ENCODE peak calls at places on chromosomes 16 and 17, in seven cellular contexts. One of them, this sample, is unnamed.

GRCh38 chr16:66248096-66248495 is 118.4 kb upstream of the CDH5 start:
- DNase-seq in lung: peak; percentile 60
- DNase-seq in left ventricle myocardium inferior: peak; percentile 81
- DNase-seq in suprapubic skin: no peak
- DNase-seq in left lung: no peak
- DNase-seq in heart left ventricle: peak; percentile 83
- DNase-seq in ascending aorta: no peak
- DNase-seq in this sample: peak; percentile 86

GRCh38 chr17:61560071-61560470 is 30.9 kb downstream of the NACA2 start:
- DNase-seq in lung: no peak
- DNase-seq in left ventricle myocardium inferior: no peak
- DNase-seq in suprapubic skin: no peak
- DNase-seq in left lung: no peak
- DNase-seq in heart left ventricle: no peak
- DNase-seq in ascending aorta: no peak
- DNase-seq in this sample: no peak

GRCh38 chr17:83171661-83172060 is 92.3 kb downstream of the METRNL start:
- DNase-seq in lung: peak; percentile 23
- DNase-seq in left ventricle myocardium inferior: no peak
- DNase-seq in suprapubic skin: no peak
- DNase-seq in left lung: peak; percentile 72
- DNase-seq in heart left ventricle: no peak
- DNase-seq in ascending aorta: no peak
- DNase-seq in this sample: no peak

GRCh38 chr16:76035689-76036088 is 241.5 kb upstream of the CNTNAP4 start:
- DNase-seq in lung: no peak
- DNase-seq in left ventricle myocardium inferior: no peak
- DNase-seq in suprapubic skin: no peak
- DNase-seq in left lung: no peak
- DNase-seq in heart left ventricle: no peak
- DNase-seq in ascending aorta: no peak
- DNase-seq in this sample: no peak

GRCh38 chr17:44333371-44333770 is 8.7 kb upstream of the SLC25A39 start:
- DNase-seq in lung: no peak
- DNase-seq in left ventricle myocardium inferior: no peak
- DNase-seq in suprapubic skin: no peak
- DNase-seq in left lung: no peak
- DNase-seq in heart left ventricle: no peak
- DNase-seq in ascending aorta: no peak
- DNase-seq in this sample: no peak

GRCh38 chr16:84141143-84141670 is 3.8 kb downstream of the HSDL1 start:
- DNase-seq in lung: no peak
- DNase-seq in left ventricle myocardium inferior: no peak
- DNase-seq in suprapubic skin: no peak
- DNase-seq in left lung: no peak
- DNase-seq in heart left ventricle: no peak
- DNase-seq in ascending aorta: no peak
- DNase-seq in this sample: no peak

GRCh38 chr17:80018917-80019651 is 16.6 kb downstream of the TBC1D16 start:
- DNase-seq in lung: no peak
- DNase-seq in left ventricle myocardium inferior: no peak
- DNase-seq in suprapubic skin: no peak
- DNase-seq in left lung: no peak
- DNase-seq in heart left ventricle: no peak
- DNase-seq in ascending aorta: no peak
- DNase-seq in this sample: no peak

GRCh38 chr17:14245002-14245401 is 8.3 kb upstream of the CDRT15 start:
- DNase-seq in lung: no peak
- DNase-seq in left ventricle myocardium inferior: no peak
- DNase-seq in suprapubic skin: no peak
- DNase-seq in left lung: no peak
- DNase-seq in heart left ventricle: no peak
- DNase-seq in ascending aorta: no peak
- DNase-seq in this sample: no peak

GRCh38 chr17:81513669-81514484 is 1.3 kb upstream of the ACTG1 start:
- DNase-seq in lung: peak; percentile 60
- DNase-seq in left ventricle myocardium inferior: peak; percentile 75
- DNase-seq in suprapubic skin: peak; percentile 92
- DNase-seq in left lung: peak; percentile 92
- DNase-seq in heart left ventricle: peak; percentile 83
- DNase-seq in ascending aorta: no peak
- DNase-seq in this sample: peak; percentile 67

GRCh38 chr16:72099377-72099818 is 5.8 kb downstream of the DHX38 start:
- DNase-seq in lung: peak; percentile 37
- DNase-seq in left ventricle myocardium inferior: no peak
- DNase-seq in suprapubic skin: no peak
- DNase-seq in left lung: no peak
- DNase-seq in heart left ventricle: no peak
- DNase-seq in ascending aorta: no peak
- DNase-seq in this sample: no peak

GRCh38 chr17:67322039-67322787 is 44.2 kb downstream of the PSMD12 start:
- DNase-seq in lung: no peak
- DNase-seq in left ventricle myocardium inferior: no peak
- DNase-seq in suprapubic skin: no peak
- DNase-seq in left lung: no peak
- DNase-seq in heart left ventricle: no peak
- DNase-seq in ascending aorta: no peak
- DNase-seq in this sample: no peak

GRCh38 chr17:11240841-11241610 is at the start of gene SHISA6:
- DNase-seq in lung: no peak
- DNase-seq in left ventricle myocardium inferior: no peak
- DNase-seq in suprapubic skin: peak; percentile 77
- DNase-seq in left lung: no peak
- DNase-seq in heart left ventricle: no peak
- DNase-seq in ascending aorta: no peak
- DNase-seq in this sample: no peak

GRCh38 chr17:18970582-18971480 is 18.9 kb downstream of the SLC5A10 start:
- DNase-seq in lung: no peak
- DNase-seq in left ventricle myocardium inferior: no peak
- DNase-seq in suprapubic skin: no peak
- DNase-seq in left lung: no peak
- DNase-seq in heart left ventricle: no peak
- DNase-seq in ascending aorta: no peak
- DNase-seq in this sample: no peak

GRCh38 chr17:2189231-2189630 is 114.4 kb downstream of the SMG6 start:
- DNase-seq in lung: no peak
- DNase-seq in left ventricle myocardium inferior: no peak
- DNase-seq in suprapubic skin: no peak
- DNase-seq in left lung: no peak
- DNase-seq in heart left ventricle: peak; percentile 45
- DNase-seq in ascending aorta: no peak
- DNase-seq in this sample: no peak

GRCh38 chr16:27434141-27435051 is 32.4 kb downstream of the IL21R start:
- DNase-seq in lung: peak; percentile 6
- DNase-seq in left ventricle myocardium inferior: no peak
- DNase-seq in suprapubic skin: peak; percentile 69
- DNase-seq in left lung: no peak
- DNase-seq in heart left ventricle: no peak
- DNase-seq in ascending aorta: no peak
- DNase-seq in this sample: no peak

GRCh38 chr16:72464052-72464451 is 292.1 kb upstream of the PMFBP1 start:
- DNase-seq in lung: no peak
- DNase-seq in left ventricle myocardium inferior: no peak
- DNase-seq in suprapubic skin: no peak
- DNase-seq in left lung: no peak
- DNase-seq in heart left ventricle: no peak
- DNase-seq in ascending aorta: no peak
- DNase-seq in this sample: no peak

DNA sequence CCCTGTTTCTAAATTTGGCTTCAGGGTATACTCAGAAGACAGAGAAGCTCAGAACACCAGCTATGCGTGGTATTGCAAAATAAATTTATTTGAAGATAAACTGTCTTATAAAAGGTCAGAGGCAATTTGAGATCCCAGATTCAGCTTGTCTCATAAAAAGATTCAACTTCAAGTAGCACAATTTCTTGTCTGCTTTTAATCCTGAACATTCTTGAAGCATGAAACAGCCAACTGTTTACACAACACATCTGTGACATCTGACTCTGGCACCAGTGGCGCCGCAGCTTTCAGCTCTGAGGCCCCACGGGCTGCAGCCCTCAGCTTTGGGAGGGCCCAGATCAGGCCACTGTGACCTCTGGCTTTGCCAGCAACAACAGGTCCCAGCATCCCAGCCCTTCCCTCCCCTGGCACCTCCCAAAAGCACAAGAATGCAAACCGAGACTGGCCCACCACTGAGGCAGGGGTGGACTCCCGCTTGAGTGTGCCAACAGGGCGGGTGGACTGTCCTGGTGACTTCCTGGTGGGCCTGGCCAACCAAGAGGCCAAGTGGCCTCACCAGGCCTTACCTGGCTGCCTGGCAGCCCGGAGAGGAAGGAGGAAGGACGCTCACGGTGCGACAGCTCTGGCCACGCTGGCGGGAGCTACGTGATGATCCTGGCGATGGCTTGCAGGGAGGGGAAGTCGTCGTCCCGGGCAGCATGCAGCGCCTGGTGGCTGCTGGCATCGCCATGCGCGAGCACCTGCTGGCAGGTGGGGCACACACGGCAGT is 8.0 kb downstream of the SYNGR3 start:
- DNase-seq in lung: no peak
- DNase-seq in left ventricle myocardium inferior: no peak
- DNase-seq in suprapubic skin: no peak
- DNase-seq in left lung: no peak
- DNase-seq in heart left ventricle: no peak
- DNase-seq in ascending aorta: no peak
- DNase-seq in this sample: no peak
- H3K27ac ChIP-seq in lung: no peak overlapping the region
- H3K27ac ChIP-seq in left ventricle myocardium inferior: no peak overlapping the region
- H3K27ac ChIP-seq in suprapubic skin: no peak overlapping the region
- H3K27ac ChIP-seq in left lung: no peak overlapping the region
- H3K27ac ChIP-seq in heart left ventricle: peak overlapping the region; percentile 43
- H3K27ac ChIP-seq in ascending aorta: no peak overlapping the region
- H3K27ac ChIP-seq in this sample: no peak overlapping the region

GRCh38 chr17:50149099-50149424 is 1.4 kb downstream of the PPP1R9B start:
- DNase-seq in lung: no peak
- DNase-seq in left ventricle myocardium inferior: no peak
- DNase-seq in suprapubic skin: no peak
- DNase-seq in left lung: no peak
- DNase-seq in heart left ventricle: no peak
- DNase-seq in ascending aorta: no peak
- DNase-seq in this sample: no peak

GRCh38 chr17:50146927-50147640 is 3.4 kb downstream of the PPP1R9B start:
- DNase-seq in lung: no peak
- DNase-seq in left ventricle myocardium inferior: no peak
- DNase-seq in suprapubic skin: no peak
- DNase-seq in left lung: peak; percentile 62
- DNase-seq in heart left ventricle: no peak
- DNase-seq in ascending aorta: no peak
- DNase-seq in this sample: peak; percentile 89

GRCh38 chr17:50149425-50150353 is 788 bp downstream of the PPP1R9B start:
- DNase-seq in lung: peak; percentile 60
- DNase-seq in left ventricle myocardium inferior: peak; percentile 66
- DNase-seq in suprapubic skin: no peak
- DNase-seq in left lung: peak; percentile 96
- DNase-seq in heart left ventricle: peak; percentile 83
- DNase-seq in ascending aorta: no peak
- DNase-seq in this sample: no peak

GRCh38 chr17:50147841-50148225 is 2.6 kb downstream of the PPP1R9B start:
- DNase-seq in lung: no peak
- DNase-seq in left ventricle myocardium inferior: no peak
- DNase-seq in suprapubic skin: no peak
- DNase-seq in left lung: peak; percentile 83
- DNase-seq in heart left ventricle: peak; percentile 74
- DNase-seq in ascending aorta: no peak
- DNase-seq in this sample: no peak

GRCh38 chr17:50148226-50149098 is 2.0 kb downstream of the PPP1R9B start:
- DNase-seq in lung: peak; percentile 71
- DNase-seq in left ventricle myocardium inferior: peak; percentile 53
- DNase-seq in suprapubic skin: no peak
- DNase-seq in left lung: peak; percentile 93
- DNase-seq in heart left ventricle: peak; percentile 65
- DNase-seq in ascending aorta: peak; percentile 52
- DNase-seq in this sample: peak; percentile 90
- TF ChIP-seq CTCF in lung: no peak
- TF ChIP-seq CTCF in left ventricle myocardium inferior: no peak
- TF ChIP-seq CTCF in suprapubic skin: no peak
- TF ChIP-seq CTCF in left lung: no peak
- TF ChIP-seq CTCF in heart left ventricle: no peak
- TF ChIP-seq CTCF in ascending aorta: no peak
- TF ChIP-seq CTCF in this sample: no peak

DNA sequence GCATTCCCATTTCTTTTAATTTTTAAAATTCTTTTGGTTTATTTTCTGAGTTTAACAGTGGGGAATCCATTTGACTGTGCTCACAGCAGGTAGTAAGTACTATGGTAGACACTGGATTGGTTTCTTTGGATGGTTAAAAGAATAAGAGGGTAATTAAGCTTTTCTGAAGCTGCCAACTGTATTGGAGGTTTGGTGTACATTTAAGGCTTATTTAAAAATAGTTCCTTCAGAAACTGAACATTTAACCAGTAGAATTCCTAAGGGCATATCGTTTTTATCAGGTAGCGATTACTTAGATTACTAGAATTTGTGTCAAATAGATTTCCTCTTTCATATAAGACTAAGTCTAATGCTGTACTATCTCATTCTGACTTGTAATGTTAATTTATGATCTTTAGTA is 162.4 kb downstream of the PPM1E start:
- DNase-seq in lung: no peak
- DNase-seq in left ventricle myocardium inferior: no peak
- DNase-seq in suprapubic skin: no peak
- DNase-seq in left lung: no peak
- DNase-seq in heart left ventricle: no peak
- DNase-seq in ascending aorta: no peak
- DNase-seq in this sample: no peak
- H3K4me3 ChIP-seq in lung: no peak overlapping the region
- H3K4me3 ChIP-seq in left ventricle myocardium inferior: no peak overlapping the region
- H3K4me3 ChIP-seq in suprapubic skin: no peak overlapping the region
- H3K4me3 ChIP-seq in left lung: no peak overlapping the region
- H3K4me3 ChIP-seq in heart left ventricle: no peak overlapping the region
- H3K4me3 ChIP-seq in ascending aorta: no peak overlapping the region
- H3K4me3 ChIP-seq in this sample: no peak overlapping the region

DNA sequence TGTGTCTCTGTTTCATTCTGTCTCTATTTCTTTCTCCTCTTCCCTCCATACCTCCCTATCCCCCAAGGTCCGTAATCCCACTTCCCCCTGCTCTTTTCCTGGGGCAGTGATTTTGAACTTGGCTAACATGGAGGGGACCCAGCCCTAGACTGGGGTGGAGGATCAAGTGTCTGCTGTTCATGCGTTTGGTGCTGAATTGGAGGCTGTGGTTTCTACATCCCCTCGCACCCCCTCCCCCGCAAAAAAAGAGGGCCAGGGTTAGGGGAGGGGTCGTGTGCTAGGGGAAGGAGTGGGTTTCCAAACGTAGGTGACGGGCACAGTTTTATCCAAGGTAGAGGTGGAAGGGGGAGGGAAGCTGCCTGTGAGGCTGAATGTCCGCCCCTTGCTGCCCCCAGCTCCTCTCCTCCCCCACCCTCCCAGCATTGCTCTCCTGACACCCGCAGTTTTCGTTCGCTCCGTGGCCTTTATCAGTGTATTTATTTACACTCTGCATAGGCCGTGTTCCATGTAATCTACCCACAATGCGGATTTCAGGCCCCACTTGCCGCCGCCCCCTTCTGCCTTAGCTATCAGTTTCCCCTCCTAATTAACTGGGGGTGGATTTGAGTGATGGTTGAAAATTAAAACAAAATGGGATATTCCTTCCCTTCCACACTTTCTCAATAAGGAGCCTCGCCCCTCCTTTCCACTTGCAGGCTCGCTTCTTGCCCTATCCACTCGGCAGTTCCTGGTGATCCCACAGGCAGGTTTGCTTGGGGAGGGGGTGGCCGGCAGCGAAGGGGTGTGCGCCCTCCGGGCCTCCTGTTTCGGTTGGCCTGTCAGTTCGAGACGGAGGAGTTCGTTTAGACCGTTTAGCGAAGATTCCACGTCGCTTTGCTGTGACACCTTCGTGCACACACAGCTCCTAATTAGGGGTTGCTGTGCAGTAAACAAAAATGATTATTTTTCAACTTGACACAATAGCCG is 2.0 kb downstream of the GNAO1 start:
- DNase-seq in lung: no peak
- DNase-seq in left ventricle myocardium inferior: no peak
- DNase-seq in suprapubic skin: no peak
- DNase-seq in left lung: no peak
- DNase-seq in heart left ventricle: no peak
- DNase-seq in ascending aorta: no peak
- DNase-seq in this sample: no peak
- H3K27ac ChIP-seq in lung: no peak overlapping the region
- H3K27ac ChIP-seq in left ventricle myocardium inferior: no peak overlapping the region
- H3K27ac ChIP-seq in suprapubic skin: no peak overlapping the region
- H3K27ac ChIP-seq in left lung: no peak overlapping the region
- H3K27ac ChIP-seq in heart left ventricle: no peak overlapping the region
- H3K27ac ChIP-seq in ascending aorta: no peak overlapping the region
- H3K27ac ChIP-seq in this sample: no peak overlapping the region

This sample was measured in tibial artery.